ENCODE peak calls at places on chromosomes 2 and 18, in seven cellular contexts. One of them, this sample, is unnamed.

GRCh38 chr2:65431417-65432226 is 777 bp downstream of the SPRED2 start:
- DNase-seq in fibroblast of lung: peak
- DNase-seq in IMR-90: peak
- DNase-seq in adrenal gland: peak
- DNase-seq in kidney epithelial cell: no peak
- DNase-seq in DND-41: peak
- DNase-seq in neural crest cell: peak
- DNase-seq in this sample: peak

GRCh38 chr2:95279435-95280035 is 5.3 kb downstream of the PROM2 start:
- DNase-seq in fibroblast of lung: no peak
- DNase-seq in IMR-90: no peak
- DNase-seq in adrenal gland: no peak
- DNase-seq in kidney epithelial cell: no peak
- DNase-seq in DND-41: no peak
- DNase-seq in neural crest cell: no peak
- DNase-seq in this sample: no peak

GRCh38 chr18:36733150-36733549 is 95.7 kb downstream of the TPGS2 start:
- DNase-seq in fibroblast of lung: no peak
- DNase-seq in IMR-90: no peak
- DNase-seq in adrenal gland: no peak
- DNase-seq in kidney epithelial cell: no peak
- DNase-seq in DND-41: no peak
- DNase-seq in neural crest cell: no peak
- DNase-seq in this sample: no peak

GRCh38 chr2:21655136-21655535 is 531.4 kb downstream of the TDRD15 start:
- DNase-seq in fibroblast of lung: no peak
- DNase-seq in IMR-90: no peak
- DNase-seq in adrenal gland: no peak
- DNase-seq in kidney epithelial cell: no peak
- DNase-seq in DND-41: no peak
- DNase-seq in neural crest cell: no peak
- DNase-seq in this sample: no peak

GRCh38 chr18:28177828-28178635 is 1.1 kb upstream of the CDH2 start:
- DNase-seq in fibroblast of lung: no peak
- DNase-seq in IMR-90: peak
- DNase-seq in adrenal gland: peak
- DNase-seq in kidney epithelial cell: no peak
- DNase-seq in DND-41: peak
- DNase-seq in neural crest cell: peak
- DNase-seq in this sample: peak

GRCh38 chr18:12857215-12857924 is 26.7 kb downstream of the PTPN2 start:
- DNase-seq in fibroblast of lung: no peak
- DNase-seq in IMR-90: no peak
- DNase-seq in adrenal gland: no peak
- DNase-seq in kidney epithelial cell: no peak
- DNase-seq in DND-41: peak
- DNase-seq in neural crest cell: no peak
- DNase-seq in this sample: no peak

GRCh38 chr2:64062840-64063239 is 43.6 kb upstream of the VPS54 start:
- DNase-seq in fibroblast of lung: peak
- DNase-seq in IMR-90: peak
- DNase-seq in adrenal gland: no peak
- DNase-seq in kidney epithelial cell: peak
- DNase-seq in DND-41: no peak
- DNase-seq in neural crest cell: no peak
- DNase-seq in this sample: peak

GRCh38 chr18:3747176-3747973 is 297.4 kb downstream of the TGIF1 start:
- DNase-seq in fibroblast of lung: peak
- DNase-seq in IMR-90: peak
- DNase-seq in adrenal gland: peak
- DNase-seq in kidney epithelial cell: no peak
- DNase-seq in DND-41: no peak
- DNase-seq in neural crest cell: no peak
- DNase-seq in this sample: no peak

GRCh38 chr18:60746491-60746890 is 373.9 kb upstream of the MC4R start:
- DNase-seq in fibroblast of lung: no peak
- DNase-seq in IMR-90: no peak
- DNase-seq in adrenal gland: no peak
- DNase-seq in kidney epithelial cell: no peak
- DNase-seq in DND-41: no peak
- DNase-seq in neural crest cell: no peak
- DNase-seq in this sample: no peak

GRCh38 chr2:142841788-142842187 is 35.7 kb upstream of the KYNU start:
- DNase-seq in fibroblast of lung: peak
- DNase-seq in IMR-90: peak
- DNase-seq in adrenal gland: no peak
- DNase-seq in kidney epithelial cell: no peak
- DNase-seq in DND-41: no peak
- DNase-seq in neural crest cell: no peak
- DNase-seq in this sample: no peak

GRCh38 chr2:12119841-12120240 is 373.4 kb downstream of the LPIN1 start:
- DNase-seq in fibroblast of lung: peak
- DNase-seq in IMR-90: peak
- DNase-seq in adrenal gland: no peak
- DNase-seq in kidney epithelial cell: no peak
- DNase-seq in DND-41: no peak
- DNase-seq in neural crest cell: no peak
- DNase-seq in this sample: peak

GRCh38 chr2:26668041-26668440 is 24.5 kb upstream of the KCNK3 start:
- DNase-seq in fibroblast of lung: no peak
- DNase-seq in IMR-90: no peak
- DNase-seq in adrenal gland: no peak
- DNase-seq in kidney epithelial cell: no peak
- DNase-seq in DND-41: no peak
- DNase-seq in neural crest cell: no peak
- DNase-seq in this sample: no peak

GRCh38 chr2:30150786-30151185 is 4.0 kb downstream of the YPEL5 start:
- DNase-seq in fibroblast of lung: no peak
- DNase-seq in IMR-90: no peak
- DNase-seq in adrenal gland: no peak
- DNase-seq in kidney epithelial cell: no peak
- DNase-seq in DND-41: no peak
- DNase-seq in neural crest cell: no peak
- DNase-seq in this sample: no peak

GRCh38 chr2:65300134-65300771 is 72.6 kb downstream of the ACTR2 start:
- DNase-seq in fibroblast of lung: peak
- DNase-seq in IMR-90: peak
- DNase-seq in adrenal gland: peak
- DNase-seq in kidney epithelial cell: no peak
- DNase-seq in DND-41: peak
- DNase-seq in neural crest cell: no peak
- DNase-seq in this sample: peak

GRCh38 chr2:112204411-112204810 is 50.4 kb downstream of the ZC3H8 start:
- DNase-seq in fibroblast of lung: peak
- DNase-seq in IMR-90: peak
- DNase-seq in adrenal gland: no peak
- DNase-seq in kidney epithelial cell: no peak
- DNase-seq in DND-41: no peak
- DNase-seq in neural crest cell: no peak
- DNase-seq in this sample: peak

GRCh38 chr2:177554365-177554764 is 161.8 kb downstream of the AGPS start:
- DNase-seq in fibroblast of lung: no peak
- DNase-seq in IMR-90: no peak
- DNase-seq in adrenal gland: no peak
- DNase-seq in kidney epithelial cell: no peak
- DNase-seq in DND-41: no peak
- DNase-seq in neural crest cell: no peak
- DNase-seq in this sample: no peak

GRCh38 chr2:174552891-174553290 is 44.7 kb downstream of the WIPF1 start:
- DNase-seq in fibroblast of lung: no peak
- DNase-seq in IMR-90: no peak
- DNase-seq in adrenal gland: no peak
- DNase-seq in kidney epithelial cell: no peak
- DNase-seq in DND-41: no peak
- DNase-seq in neural crest cell: no peak
- DNase-seq in this sample: no peak

GRCh38 chr18:22363867-22364463 is 53.8 kb downstream of the CTAGE1 start:
- DNase-seq in fibroblast of lung: peak
- DNase-seq in IMR-90: peak
- DNase-seq in adrenal gland: no peak
- DNase-seq in kidney epithelial cell: no peak
- DNase-seq in DND-41: no peak
- DNase-seq in neural crest cell: no peak
- DNase-seq in this sample: peak
- TF ChIP-seq CTCF in fibroblast of lung: no peak
- TF ChIP-seq CTCF in IMR-90: peak
- TF ChIP-seq CTCF in adrenal gland: peak
- TF ChIP-seq CTCF in kidney epithelial cell: peak
- TF ChIP-seq CTCF in DND-41: no peak
- TF ChIP-seq CTCF in neural crest cell: no peak
- TF ChIP-seq CTCF in this sample: peak

GRCh38 chr18:8942909-8943545 is 159.5 kb upstream of the NDUFV2 start:
- DNase-seq in fibroblast of lung: no peak
- DNase-seq in IMR-90: no peak
- DNase-seq in adrenal gland: no peak
- DNase-seq in kidney epithelial cell: no peak
- DNase-seq in DND-41: no peak
- DNase-seq in neural crest cell: no peak
- DNase-seq in this sample: no peak
- TF ChIP-seq CTCF in fibroblast of lung: no peak
- TF ChIP-seq CTCF in IMR-90: no peak
- TF ChIP-seq CTCF in adrenal gland: no peak
- TF ChIP-seq CTCF in kidney epithelial cell: no peak
- TF ChIP-seq CTCF in DND-41: no peak
- TF ChIP-seq CTCF in neural crest cell: no peak
- TF ChIP-seq CTCF in this sample: no peak

GRCh38 chr18:27030403-27030802 is 154.7 kb downstream of the CHST9 start:
- DNase-seq in fibroblast of lung: no peak
- DNase-seq in IMR-90: no peak
- DNase-seq in adrenal gland: no peak
- DNase-seq in kidney epithelial cell: no peak
- DNase-seq in DND-41: no peak
- DNase-seq in neural crest cell: no peak
- DNase-seq in this sample: no peak

GRCh38 chr18:27033722-27034121 is 151.4 kb downstream of the CHST9 start:
- DNase-seq in fibroblast of lung: no peak
- DNase-seq in IMR-90: no peak
- DNase-seq in adrenal gland: no peak
- DNase-seq in kidney epithelial cell: no peak
- DNase-seq in DND-41: no peak
- DNase-seq in neural crest cell: no peak
- DNase-seq in this sample: no peak
- TF ChIP-seq CTCF in fibroblast of lung: no peak
- TF ChIP-seq CTCF in IMR-90: no peak
- TF ChIP-seq CTCF in adrenal gland: no peak
- TF ChIP-seq CTCF in kidney epithelial cell: no peak
- TF ChIP-seq CTCF in DND-41: no peak
- TF ChIP-seq CTCF in neural crest cell: no peak
- TF ChIP-seq CTCF in this sample: no peak

GRCh38 chr2:10169053-10169578 is 46.6 kb downstream of the RRM2 start:
- DNase-seq in fibroblast of lung: no peak
- DNase-seq in IMR-90: no peak
- DNase-seq in adrenal gland: no peak
- DNase-seq in kidney epithelial cell: no peak
- DNase-seq in DND-41: no peak
- DNase-seq in neural crest cell: no peak
- DNase-seq in this sample: no peak
- TF ChIP-seq CTCF in fibroblast of lung: no peak
- TF ChIP-seq CTCF in IMR-90: no peak
- TF ChIP-seq CTCF in adrenal gland: no peak
- TF ChIP-seq CTCF in kidney epithelial cell: peak
- TF ChIP-seq CTCF in DND-41: no peak
- TF ChIP-seq CTCF in neural crest cell: no peak
- TF ChIP-seq CTCF in this sample: no peak

GRCh38 chr2:41410011-41410410 is 637.8 kb upstream of the PKDCC start:
- DNase-seq in fibroblast of lung: no peak
- DNase-seq in IMR-90: no peak
- DNase-seq in adrenal gland: no peak
- DNase-seq in kidney epithelial cell: no peak
- DNase-seq in DND-41: no peak
- DNase-seq in neural crest cell: no peak
- DNase-seq in this sample: no peak

GRCh38 chr2:41409328-41409727 is 638.5 kb upstream of the PKDCC start:
- DNase-seq in fibroblast of lung: no peak
- DNase-seq in IMR-90: no peak
- DNase-seq in adrenal gland: no peak
- DNase-seq in kidney epithelial cell: no peak
- DNase-seq in DND-41: no peak
- DNase-seq in neural crest cell: no peak
- DNase-seq in this sample: no peak

GRCh38 chr2:41413813-41414485 is 633.9 kb upstream of the PKDCC start:
- DNase-seq in fibroblast of lung: no peak
- DNase-seq in IMR-90: no peak
- DNase-seq in adrenal gland: no peak
- DNase-seq in kidney epithelial cell: no peak
- DNase-seq in DND-41: no peak
- DNase-seq in neural crest cell: no peak
- DNase-seq in this sample: no peak

GRCh38 chr2:41420219-41420618 is 627.6 kb upstream of the PKDCC start:
- DNase-seq in fibroblast of lung: no peak
- DNase-seq in IMR-90: no peak
- DNase-seq in adrenal gland: no peak
- DNase-seq in kidney epithelial cell: no peak
- DNase-seq in DND-41: no peak
- DNase-seq in neural crest cell: no peak
- DNase-seq in this sample: no peak

GRCh38 chr2:41414486-41415230 is 633.2 kb upstream of the PKDCC start:
- DNase-seq in fibroblast of lung: peak
- DNase-seq in IMR-90: no peak
- DNase-seq in adrenal gland: peak
- DNase-seq in kidney epithelial cell: no peak
- DNase-seq in DND-41: no peak
- DNase-seq in neural crest cell: peak
- DNase-seq in this sample: peak
- TF ChIP-seq CTCF in fibroblast of lung: peak
- TF ChIP-seq CTCF in IMR-90: peak
- TF ChIP-seq CTCF in adrenal gland: peak
- TF ChIP-seq CTCF in kidney epithelial cell: peak
- TF ChIP-seq CTCF in DND-41: peak
- TF ChIP-seq CTCF in neural crest cell: peak
- TF ChIP-seq CTCF in this sample: peak

GRCh38 chr2:240722376-240722775 is 30.7 kb downstream of the AQP12A start:
- DNase-seq in fibroblast of lung: no peak
- DNase-seq in IMR-90: no peak
- DNase-seq in adrenal gland: no peak
- DNase-seq in kidney epithelial cell: no peak
- DNase-seq in DND-41: no peak
- DNase-seq in neural crest cell: no peak
- DNase-seq in this sample: no peak

GRCh38 chr2:240724431-240724830 is 32.8 kb downstream of the AQP12A start:
- DNase-seq in fibroblast of lung: no peak
- DNase-seq in IMR-90: no peak
- DNase-seq in adrenal gland: no peak
- DNase-seq in kidney epithelial cell: no peak
- DNase-seq in DND-41: no peak
- DNase-seq in neural crest cell: no peak
- DNase-seq in this sample: no peak

GRCh38 chr2:240725266-240726060 is 33.8 kb downstream of the AQP12A start:
- DNase-seq in fibroblast of lung: no peak
- DNase-seq in IMR-90: no peak
- DNase-seq in adrenal gland: no peak
- DNase-seq in kidney epithelial cell: no peak
- DNase-seq in DND-41: no peak
- DNase-seq in neural crest cell: no peak
- DNase-seq in this sample: no peak

GRCh38 chr2:240722796-240723735 is 31.4 kb downstream of the AQP12A start:
- DNase-seq in fibroblast of lung: no peak
- DNase-seq in IMR-90: no peak
- DNase-seq in adrenal gland: no peak
- DNase-seq in kidney epithelial cell: no peak
- DNase-seq in DND-41: no peak
- DNase-seq in neural crest cell: no peak
- DNase-seq in this sample: no peak

GRCh38 chr2:240723851-240724250 is 32.2 kb downstream of the AQP12A start:
- DNase-seq in fibroblast of lung: no peak
- DNase-seq in IMR-90: no peak
- DNase-seq in adrenal gland: no peak
- DNase-seq in kidney epithelial cell: no peak
- DNase-seq in DND-41: no peak
- DNase-seq in neural crest cell: no peak
- DNase-seq in this sample: no peak
- TF ChIP-seq CTCF in fibroblast of lung: no peak
- TF ChIP-seq CTCF in IMR-90: no peak
- TF ChIP-seq CTCF in adrenal gland: no peak
- TF ChIP-seq CTCF in kidney epithelial cell: no peak
- TF ChIP-seq CTCF in DND-41: no peak
- TF ChIP-seq CTCF in neural crest cell: no peak
- TF ChIP-seq CTCF in this sample: no peak